ENCODE peak calls at places on chromosomes 7 and 10, in four cellular contexts. A is A549, E is GM12878, F is HepG2. R is an unnamed sample.

GRCh38 chr10:22652988-22653431 is 61.4 kb downstream of the PIP4K2A start:
- DNase-seq in A (no peak), E (no peak), F (no peak), R (no peak)

GRCh38 chr7:88111136-88111748 is 108.6 kb downstream of the SRI start:
- DNase-seq in A (peak; percentile 53), E (no peak), F (peak; percentile 35), R (peak; percentile 39)

GRCh38 chr10:92304061-92304460 is 13.1 kb downstream of the MARCHF5 start:
- DNase-seq in A (no peak), E (no peak), F (no peak), R (no peak)

GRCh38 chr10:80465839-80466590 is 11.9 kb downstream of the TSPAN14 start:
- DNase-seq in A (no peak), E (no peak), F (no peak), R (no peak)

GRCh38 chr10:50395279-50395678 is 144.0 kb upstream of the ASAH2 start:
- DNase-seq in A (peak; percentile 50), E (no peak), F (peak; percentile 85), R (no peak)

GRCh38 chr10:5234106-5234877 is 37.7 kb downstream of the AKR1C4 start:
- DNase-seq in A (peak; percentile 71), E (no peak), F (peak; percentile 91), R (no peak)

GRCh38 chr7:140014123-140014522 is 48.6 kb downstream of the PARP12 start:
- DNase-seq in A (no peak), E (no peak), F (no peak), R (no peak)

GRCh38 chr7:64639267-64640001 is 26.5 kb upstream of the ZNF107 start:
- DNase-seq in A (no peak), E (no peak), F (no peak), R (peak; percentile 6)

GRCh38 chr10:132387723-132388210 is 9.2 kb upstream of the PWWP2B start:
- DNase-seq in A (peak; percentile 41), E (no peak), F (peak; percentile 29), R (peak; percentile 87)

GRCh38 chr7:142485617-142486226 is 227.9 kb upstream of the PRSS58 start:
- DNase-seq in A (peak; percentile 9), E (no peak), F (no peak), R (peak; percentile 71)

GRCh38 chr7:149827089-149827981 is 10.8 kb upstream of the ZNF862 start:
- DNase-seq in A (no peak), E (no peak), F (no peak), R (peak; percentile 73)

GRCh38 chr7:16320261-16320660 is 101.1 kb downstream of the CRPPA start:
- DNase-seq in A (no peak), E (no peak), F (no peak), R (no peak)

GRCh38 chr10:30883116-30883515 is 148.5 kb downstream of the ZNF438 start:
- DNase-seq in A (no peak), E (no peak), F (no peak), R (no peak)

GRCh38 chr10:5840314-5841307 is 27.4 kb upstream of the GDI2 start:
- DNase-seq in A (no peak), E (peak; percentile 59), F (peak; percentile 73), R (no peak)

GRCh38 chr7:17680026-17680425 is 260.3 kb downstream of the SNX13 start:
- DNase-seq in A (peak; percentile 72), E (no peak), F (no peak), R (no peak)

GRCh38 chr7:157335991-157336382 is 817 bp upstream of the DNAJB6 start:
- DNase-seq in A (no peak), E (no peak), F (no peak), R (no peak)

GRCh38 chr10:101346177-101346576 is 7.8 kb upstream of the BTRC start:
- DNase-seq in A (no peak), E (no peak), F (no peak), R (no peak)

GRCh38 chr7:149093228-149093627 is 2.7 kb upstream of the ZNF786 start:
- DNase-seq in A (no peak), E (no peak), F (no peak), R (no peak)

GRCh38 chr7:136405931-136406777 is 429.0 kb upstream of the MTPN start:
- DNase-seq in A (peak; percentile 53), E (no peak), F (peak; percentile 43), R (peak; percentile 58)

GRCh38 chr10:74293686-74294365 is 142.8 kb downstream of the ADK start:
- DNase-seq in A (peak; percentile 39), E (no peak), F (no peak), R (no peak)

GRCh38 chr10:10010397-10010796 is 1007.3 kb upstream of the CELF2 start:
- DNase-seq in A (no peak), E (no peak), F (no peak), R (no peak)

GRCh38 chr10:49298666-49298989 is 342 bp upstream of the C10orf71 start:
- DNase-seq in A (no peak), E (no peak), F (no peak), R (peak; percentile 56)

GRCh38 chr7:69430502-69431145 is 167.7 kb upstream of the AUTS2 start:
- DNase-seq in A (no peak), E (no peak), F (no peak), R (no peak)

GRCh38 chr7:131010714-131011436 is 276.9 kb upstream of the KLF14 start:
- DNase-seq in A (peak; percentile 56), E (no peak), F (no peak), R (no peak)

GRCh38 chr10:20911626-20912025 is 14.5 kb upstream of the NEBL start:
- DNase-seq in A (no peak), E (no peak), F (no peak), R (no peak)

GRCh38 chr7:143283344-143283743 is 1.4 kb upstream of the TMEM139 start:
- DNase-seq in A (no peak), E (no peak), F (no peak), R (no peak)

GRCh38 chr10:131534836-131535235 is 223.3 kb upstream of the TCERG1L start:
- DNase-seq in A (no peak), E (no peak), F (no peak), R (no peak)

GRCh38 chr7:67753891-67754290 is 757.3 kb downstream of the TYW1 start:
- DNase-seq in A (no peak), E (no peak), F (peak; percentile 11), R (no peak)

GRCh38 chr10:70335246-70335613 is 47.2 kb downstream of the LRRC20 start:
- DNase-seq in A (no peak), E (no peak), F (no peak), R (no peak)

GRCh38 chr7:138396251-138397070 is 63.6 kb upstream of the TRIM24 start:
- DNase-seq in A (peak; percentile 19), E (peak; percentile 53), F (peak; percentile 100), R (no peak)

GRCh38 chr7:128839751-128840177 is 9.6 kb downstream of the FLNC start:
- DNase-seq in A (no peak), E (no peak), F (no peak), R (no peak)
- TF ChIP-seq POLR2AphosphoS2 in A (no peak), E (no peak), F (no peak), R (no peak)

GRCh38 chr7:154177584-154177983 is 125.4 kb downstream of the DPP6 start:
- DNase-seq in A (no peak), E (no peak), F (no peak), R (no peak)
- TF ChIP-seq POLR2AphosphoS2 in A (no peak), E (no peak), F (no peak), R (no peak)

DNA sequence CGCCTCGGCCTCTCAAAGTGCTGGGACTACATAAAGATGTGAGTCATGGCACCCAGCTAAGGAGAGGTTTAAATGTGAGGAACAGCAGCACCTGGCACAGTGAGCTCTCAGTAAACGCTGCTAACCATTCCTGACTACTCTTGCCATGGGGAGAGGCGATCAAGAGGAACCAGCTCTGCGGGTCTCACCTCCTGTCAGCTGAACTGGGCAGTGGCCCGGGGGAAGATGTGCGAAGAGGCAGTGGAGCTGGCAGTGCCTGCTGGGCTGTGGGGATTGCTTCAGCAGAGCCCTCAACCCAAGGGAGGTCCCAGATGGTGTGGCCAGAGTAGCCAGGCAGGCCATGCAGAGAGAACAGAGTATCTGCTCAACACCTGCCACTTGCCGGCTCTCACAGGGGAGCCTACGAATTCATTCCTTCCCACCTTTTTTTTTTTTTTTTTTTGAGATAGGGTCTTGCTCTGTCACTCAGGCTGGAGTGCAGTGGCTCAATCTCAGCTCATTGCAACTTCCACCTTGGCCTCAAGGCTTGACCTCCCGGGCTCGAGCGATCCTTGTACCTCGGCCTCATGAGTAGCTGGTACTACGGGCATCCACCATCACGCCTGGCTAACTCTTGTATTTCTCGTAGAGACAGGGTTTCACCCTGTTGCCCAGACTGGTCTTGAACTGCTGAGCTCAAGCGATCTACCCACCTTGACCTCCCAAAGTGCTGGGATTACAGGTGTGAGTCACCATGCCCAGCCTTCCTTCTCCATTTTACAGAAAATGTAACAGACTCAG is 6.8 kb downstream of the POLM start:
- DNase-seq in A (no peak), E (no peak), F (no peak), R (no peak)
- TF ChIP-seq POLR2AphosphoS2 in A (no peak), E (no peak), F (no peak), R (no peak)

DNA sequence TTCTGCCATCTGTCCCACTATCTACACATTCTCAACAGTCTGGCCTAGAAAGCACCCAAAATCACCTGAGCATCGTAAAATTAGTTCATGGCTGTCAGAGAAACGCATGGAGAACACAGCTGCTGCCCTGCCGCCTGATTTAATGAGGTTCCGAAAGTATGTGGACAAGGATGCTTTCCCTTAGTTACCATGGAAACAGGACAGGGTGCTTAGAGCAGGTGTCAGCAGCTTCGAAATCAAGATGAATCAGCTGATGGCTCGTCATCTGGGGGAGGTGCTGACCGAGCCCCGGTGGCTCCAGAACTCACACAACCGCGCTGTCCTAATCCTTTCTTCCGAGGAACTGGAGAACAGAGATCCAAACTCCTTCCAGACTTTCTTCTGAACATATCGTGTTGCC is 151.5 kb downstream of the TEX36 start:
- DNase-seq in A (no peak), E (no peak), F (no peak), R (no peak)
- TF ChIP-seq POLR2AphosphoS2 in A (no peak), E (no peak), F (no peak), R (no peak)

DNA sequence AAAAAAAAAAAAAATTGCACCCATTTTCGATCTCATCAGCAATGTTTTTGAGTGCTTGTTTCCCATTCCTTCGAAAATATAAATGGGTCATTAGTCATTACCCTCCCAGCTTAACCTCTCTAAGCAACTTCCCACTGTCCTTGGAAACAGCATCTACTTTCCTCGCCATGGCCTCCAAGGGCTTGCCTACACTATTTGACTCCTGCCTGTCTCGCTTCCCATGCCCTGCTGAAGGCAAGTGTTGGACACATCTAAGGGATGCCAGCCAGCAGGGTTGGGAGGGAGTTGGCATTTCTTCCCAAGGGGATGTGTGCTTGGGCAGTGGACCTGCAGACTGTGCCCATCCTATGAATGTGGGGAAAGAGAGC is 12.7 kb upstream of the RHBDD2 start:
- DNase-seq in A (peak; percentile 36), E (no peak), F (no peak), R (no peak)
- TF ChIP-seq POLR2AphosphoS2 in A (no peak), E (no peak), F (no peak), R (no peak)

GRCh38 chr10:3133948-3134347 is 38.6 kb downstream of the PITRM1 start:
- DNase-seq in A (no peak), E (no peak), F (no peak), R (no peak)

GRCh38 chr10:3139135-3139910 is 33.3 kb downstream of the PITRM1 start:
- DNase-seq in A (peak; percentile 33), E (no peak), F (peak; percentile 6), R (no peak)

GRCh38 chr10:3136336-3136735 is 36.2 kb downstream of the PITRM1 start:
- DNase-seq in A (no peak), E (no peak), F (no peak), R (no peak)

GRCh38 chr10:3137958-3138726 is 34.4 kb downstream of the PITRM1 start:
- DNase-seq in A (no peak), E (no peak), F (no peak), R (no peak)

GRCh38 chr10:3136763-3137611 is 35.6 kb downstream of the PITRM1 start:
- DNase-seq in A (no peak), E (no peak), F (no peak), R (no peak)
- TF ChIP-seq POLR2AphosphoS2 in A (no peak), E (no peak), F (no peak), R (no peak)